ENCODE peak calls at places on chromosomes 2 and 18, in seven cellular contexts. K, V, X, F, S, N and T are unnamed samples.

GRCh38 chr2:38723173-38723572 is 28.0 kb downstream of the SRSF7 start:
- DNase-seq in K (no peak), V (no peak), X (no peak), F (no peak), S (no peak), N (no peak), T (no peak)

GRCh38 chr2:234163510-234163909 is 113.0 kb downstream of the SPP2 start:
- DNase-seq in K (no peak), V (no peak), X (no peak), F (no peak), S (no peak), N (no peak), T (no peak)

GRCh38 chr2:120177011-120177621 is 46.1 kb downstream of the TMEM185B start:
- DNase-seq in K (no peak), V (peak; percentile 78), X (no peak), F (no peak), S (no peak), N (no peak), T (peak; percentile 57)

GRCh38 chr2:69616755-69617154 is 26.8 kb downstream of the AAK1 start:
- DNase-seq in K (no peak), V (no peak), X (no peak), F (no peak), S (no peak), N (no peak), T (no peak)

GRCh38 chr2:33395660-33396249 is 80.7 kb upstream of the RASGRP3 start:
- DNase-seq in K (peak; percentile 29), V (no peak), X (peak; percentile 52), F (peak; percentile 26), S (peak; percentile 54), N (no peak), T (peak; percentile 35)

GRCh38 chr2:236159778-236160170 is 8.4 kb downstream of the GBX2 start:
- DNase-seq in K (no peak), V (peak; percentile 46), X (no peak), F (no peak), S (no peak), N (no peak), T (no peak)

GRCh38 chr2:44970846-44971450 is 29.4 kb downstream of the SIX3 start:
- DNase-seq in K (no peak), V (no peak), X (no peak), F (no peak), S (no peak), N (no peak), T (no peak)

GRCh38 chr2:86301010-86301409 is 36.4 kb downstream of the REEP1 start:
- DNase-seq in K (no peak), V (peak; percentile 20), X (no peak), F (no peak), S (peak; percentile 74), N (no peak), T (no peak)

GRCh38 chr18:56977284-56977683 is 169.6 kb upstream of the BOD1L2 start:
- DNase-seq in K (no peak), V (no peak), X (no peak), F (no peak), S (no peak), N (no peak), T (no peak)

GRCh38 chr2:241607162-241607885 is 29.6 kb downstream of the THAP4 start:
- DNase-seq in K (no peak), V (no peak), X (no peak), F (no peak), S (no peak), N (no peak), T (peak; percentile 57)

GRCh38 chr2:23531881-23532280 is 146.9 kb downstream of the KLHL29 start:
- DNase-seq in K (no peak), V (no peak), X (no peak), F (no peak), S (no peak), N (no peak), T (no peak)

GRCh38 chr2:241187835-241188234 is 642 bp upstream of the ANO7 start:
- DNase-seq in K (no peak), V (no peak), X (no peak), F (no peak), S (no peak), N (no peak), T (no peak)

GRCh38 chr2:77087987-77088414 is 434.2 kb downstream of the LRRTM4 start:
- DNase-seq in K (no peak), V (no peak), X (no peak), F (no peak), S (no peak), N (no peak), T (no peak)

GRCh38 chr2:71783815-71784214 is 330.5 kb downstream of the DYSF start:
- DNase-seq in K (no peak), V (no peak), X (no peak), F (no peak), S (no peak), N (no peak), T (no peak)

GRCh38 chr2:71780162-71780561 is 326.8 kb downstream of the DYSF start:
- DNase-seq in K (no peak), V (no peak), X (no peak), F (no peak), S (no peak), N (no peak), T (no peak)

GRCh38 chr2:71783215-71783614 is 329.9 kb downstream of the DYSF start:
- DNase-seq in K (no peak), V (no peak), X (no peak), F (no peak), S (no peak), N (peak; percentile 33), T (no peak)

GRCh38 chr2:71782323-71782722 is 329.0 kb downstream of the DYSF start:
- DNase-seq in K (no peak), V (no peak), X (no peak), F (no peak), S (no peak), N (no peak), T (no peak)

DNA sequence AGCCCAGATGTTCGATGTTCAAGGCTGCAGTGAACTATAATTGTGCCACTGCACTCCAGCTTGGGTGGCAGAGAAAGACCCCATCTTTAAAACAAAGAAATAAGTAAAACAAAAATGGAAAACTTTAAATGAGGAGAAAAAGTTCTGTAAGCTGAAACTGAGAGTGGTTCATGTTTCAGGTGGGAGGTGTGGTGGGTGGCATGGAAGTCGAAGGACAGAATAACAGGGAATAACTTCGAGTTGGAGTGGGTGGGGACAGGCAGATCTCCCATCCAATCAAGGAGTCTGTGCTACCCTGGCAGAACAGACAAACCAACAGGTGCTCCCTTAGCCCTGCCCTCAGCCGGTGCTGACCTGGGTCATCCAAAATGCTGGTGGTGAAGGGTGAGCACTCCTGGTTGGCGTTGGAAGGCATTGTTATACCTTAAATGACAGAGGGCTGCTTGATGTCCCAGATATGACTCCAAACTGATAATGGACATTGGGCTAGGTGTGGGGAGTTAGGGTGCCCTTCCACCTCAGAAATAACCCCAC is 328.4 kb downstream of the DYSF start:
- DNase-seq in K (no peak), V (no peak), X (no peak), F (no peak), S (no peak), N (no peak), T (no peak)
- H3K27ac ChIP-seq in K (no peak overlapping the region), V (no peak overlapping the region), X (no peak overlapping the region), F (no peak overlapping the region), S (no peak overlapping the region), N (no peak overlapping the region), T (no peak overlapping the region)

DNA sequence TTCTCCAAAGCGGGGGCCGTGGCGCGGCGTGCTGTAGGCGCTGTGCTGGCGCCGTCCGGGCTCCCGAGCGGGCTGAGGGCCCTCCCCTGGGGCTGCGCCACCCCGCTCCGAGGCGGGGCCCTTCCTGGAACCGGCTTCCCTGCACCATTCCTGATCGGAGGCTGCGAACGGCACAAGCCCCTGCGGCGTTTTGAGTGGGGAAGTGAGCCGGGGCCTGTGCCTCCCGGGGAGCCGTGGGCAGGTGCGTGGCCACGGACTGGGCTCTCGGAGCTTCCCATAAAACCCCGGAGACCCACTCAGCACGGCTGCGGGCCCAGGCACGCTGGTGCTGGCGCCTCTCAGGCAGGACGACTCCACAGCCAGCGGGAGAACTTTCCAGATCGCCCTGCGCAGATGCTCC is 74.7 kb downstream of the PSMG2 start:
- DNase-seq in K (no peak), V (peak; percentile 71), X (no peak), F (no peak), S (no peak), N (no peak), T (no peak)
- H3K4me3 ChIP-seq in K (no peak overlapping the region), V (peak overlapping the region; percentile 33), X (no peak overlapping the region), F (no peak overlapping the region), S (peak overlapping the region; percentile 52), N (no peak overlapping the region), T (no peak overlapping the region)

DNA sequence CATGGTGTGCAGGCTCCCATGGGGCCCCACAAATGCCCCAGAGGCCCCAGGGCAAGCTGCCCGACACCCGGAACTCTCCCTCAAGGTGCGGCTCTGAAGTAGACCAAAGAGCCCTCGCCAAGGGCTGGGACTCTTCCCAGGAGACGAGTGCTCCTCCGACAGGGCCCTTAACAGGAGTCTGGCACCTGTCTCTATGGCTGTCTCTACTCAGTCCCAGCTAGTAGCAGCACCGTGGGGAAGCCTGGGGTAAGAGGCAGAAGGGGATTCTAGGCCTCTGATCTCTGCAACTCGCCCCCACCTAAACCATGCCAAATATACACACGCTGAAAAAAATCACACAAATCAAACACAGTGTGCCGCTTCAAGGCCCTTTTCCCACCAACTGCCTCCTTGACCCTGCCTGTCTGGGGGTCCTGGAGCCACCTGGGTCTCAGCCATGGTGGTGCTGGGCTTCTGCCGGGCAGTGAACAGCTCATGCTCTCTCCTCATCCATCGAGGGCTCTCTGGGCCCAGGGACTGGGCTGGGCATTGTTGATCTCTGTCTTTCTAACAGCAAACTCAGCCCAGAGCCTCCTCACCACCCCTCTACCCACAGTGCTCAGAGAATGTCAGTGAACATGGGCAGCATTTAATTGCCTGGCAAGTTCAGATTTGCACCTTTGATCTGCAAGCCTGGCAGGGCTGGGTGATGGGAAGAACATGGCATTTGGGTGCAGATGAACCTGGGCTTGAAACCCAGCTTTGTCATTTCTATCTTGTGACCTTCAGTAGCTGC is 46.3 kb downstream of the SDC1 start:
- DNase-seq in K (no peak), V (peak; percentile 91), X (no peak), F (no peak), S (no peak), N (no peak), T (peak; percentile 83)
- H3K27ac ChIP-seq in K (no peak overlapping the region), V (peak overlapping the region; percentile 73), X (no peak overlapping the region), F (no peak overlapping the region), S (no peak overlapping the region), N (no peak overlapping the region), T (peak overlapping the region; percentile 75)

GRCh38 chr2:47056374-47056773 is 98.7 kb downstream of the STPG4 start:
- DNase-seq in K (peak; percentile 62), V (no peak), X (no peak), F (no peak), S (no peak), N (peak; percentile 68), T (no peak)
- H3K4me3 ChIP-seq in K (no peak overlapping the region), V (no peak overlapping the region), X (no peak overlapping the region), F (no peak overlapping the region), S (no peak overlapping the region), N (no peak overlapping the region), T (no peak overlapping the region)